ENCODE peak calls at places on chromosomes 16 and 17, in five cellular contexts. C is fibroblast of lung, B is trophoblast cell, H is SK-N-SH, X is mesendoderm. U is an unnamed sample.

GRCh38 chr16:29022196-29022595 is 37.3 kb downstream of the LAT start:
- DNase-seq in X (no peak), H (no peak), B (no peak), C (no peak), U (no peak)

GRCh38 chr17:2815781-2816185 is 19.5 kb downstream of the RAP1GAP2 start:
- DNase-seq in C (no peak), H (no peak), X (peak), B (no peak), U (no peak)

GRCh38 chr16:88405325-88406060 is 22.7 kb downstream of the ZNF469 start:
- DNase-seq in B (no peak), X (no peak), C (peak), H (peak), U (peak)

GRCh38 chr16:83200005-83200779 is 573.4 kb downstream of the CDH13 start:
- DNase-seq in C (no peak), X (peak), B (no peak), H (no peak), U (peak)

GRCh38 chr16:27253526-27253930 is 15.0 kb downstream of the NSMCE1 start:
- DNase-seq in H (no peak), B (no peak), C (peak), X (no peak), U (peak)

GRCh38 chr17:79769596-79770520 is 8.1 kb upstream of the CBX2 start:
- DNase-seq in X (no peak), B (no peak), C (no peak), H (no peak), U (no peak)

GRCh38 chr17:40364121-40364861 is at the start of gene GJD3:
- DNase-seq in C (peak), B (no peak), X (no peak), H (peak), U (no peak)

GRCh38 chr17:49125449-49125848 is 7.1 kb upstream of the B4GALNT2 start:
- DNase-seq in B (no peak), C (no peak), X (no peak), H (no peak), U (no peak)

GRCh38 chr16:9406039-9406438 is 314.6 kb downstream of the HAPSTR1 start:
- DNase-seq in X (no peak), B (no peak), C (no peak), H (no peak), U (no peak)

GRCh38 chr16:87723224-87723619 is 42.6 kb downstream of the KLHDC4 start:
- DNase-seq in H (peak), B (peak), C (peak), X (no peak), U (peak)

GRCh38 chr17:52148969-52149351 is 9.6 kb downstream of the CA10 start:
- DNase-seq in B (no peak), C (no peak), H (no peak), X (no peak), U (no peak)

GRCh38 chr16:85782476-85782875 is 16.9 kb downstream of the EMC8 start:
- DNase-seq in C (peak), X (no peak), H (no peak), B (no peak), U (peak)

GRCh38 chr17:63446218-63446980 is at the start of gene CYB561:
- DNase-seq in H (peak), C (peak), B (peak), X (peak), U (peak)

GRCh38 chr17:45132302-45132568 is at the start of gene PLCD3:
- DNase-seq in H (no peak), C (no peak), X (no peak), B (no peak), U (no peak)

GRCh38 chr16:47694543-47694942 is 233.4 kb downstream of the PHKB start:
- DNase-seq in H (no peak), C (no peak), B (no peak), X (peak), U (no peak)

GRCh38 chr16:15741207-15741871 is 91.3 kb downstream of the NDE1 start:
- DNase-seq in X (no peak), B (no peak), H (no peak), C (no peak), U (no peak)

GRCh38 chr16:20004931-20005330 is 68.8 kb downstream of the GPR139 start:
- DNase-seq in X (peak), B (no peak), H (no peak), C (no peak), U (no peak)

GRCh38 chr17:49224198-49224996 is 6.2 kb downstream of the PHOSPHO1 start:
- DNase-seq in H (peak), C (no peak), B (no peak), X (peak), U (no peak)

GRCh38 chr16:48101069-48101674 is 54.6 kb downstream of the ABCC12 start:
- DNase-seq in C (no peak), H (no peak), X (no peak), B (no peak), U (no peak)

GRCh38 chr17:56441331-56441730 is 152.2 kb upstream of the NOG start:
- DNase-seq in C (peak), X (peak), H (no peak), B (no peak), U (peak)

GRCh38 chr17:72666519-72666874 is 426.0 kb downstream of the SLC39A11 start:
- DNase-seq in H (no peak), X (no peak), C (peak), B (no peak), U (peak)

GRCh38 chr16:48950184-48950583 is 331.5 kb downstream of the CBLN1 start:
- DNase-seq in B (no peak), X (no peak), H (no peak), C (no peak), U (no peak)

GRCh38 chr16:31200821-31201510 is 1.6 kb downstream of the PYCARD start:
- DNase-seq in C (peak), X (peak), B (peak), H (no peak), U (peak)

GRCh38 chr17:69246726-69247375 is 18.2 kb upstream of the ABCA10 start:
- DNase-seq in C (peak), B (peak), H (peak), X (peak), U (peak)

GRCh38 chr16:88970095-88970494 is 6.9 kb downstream of the CBFA2T3 start:
- DNase-seq in X (no peak), H (no peak), B (no peak), C (no peak), U (no peak)

GRCh38 chr17:62819511-62820221 is 11.6 kb upstream of the MARCHF10 start:
- DNase-seq in X (peak), C (peak), B (peak), H (peak), U (peak)

GRCh38 chr16:57984443-57985203 is 13.7 kb upstream of the CNGB1 start:
- DNase-seq in B (peak), X (peak), H (peak), C (peak), U (peak)

GRCh38 chr17:19769946-19770652 is 22.0 kb upstream of the ALDH3A1 start:
- DNase-seq in H (no peak), C (no peak), B (no peak), X (no peak), U (peak)

DNA sequence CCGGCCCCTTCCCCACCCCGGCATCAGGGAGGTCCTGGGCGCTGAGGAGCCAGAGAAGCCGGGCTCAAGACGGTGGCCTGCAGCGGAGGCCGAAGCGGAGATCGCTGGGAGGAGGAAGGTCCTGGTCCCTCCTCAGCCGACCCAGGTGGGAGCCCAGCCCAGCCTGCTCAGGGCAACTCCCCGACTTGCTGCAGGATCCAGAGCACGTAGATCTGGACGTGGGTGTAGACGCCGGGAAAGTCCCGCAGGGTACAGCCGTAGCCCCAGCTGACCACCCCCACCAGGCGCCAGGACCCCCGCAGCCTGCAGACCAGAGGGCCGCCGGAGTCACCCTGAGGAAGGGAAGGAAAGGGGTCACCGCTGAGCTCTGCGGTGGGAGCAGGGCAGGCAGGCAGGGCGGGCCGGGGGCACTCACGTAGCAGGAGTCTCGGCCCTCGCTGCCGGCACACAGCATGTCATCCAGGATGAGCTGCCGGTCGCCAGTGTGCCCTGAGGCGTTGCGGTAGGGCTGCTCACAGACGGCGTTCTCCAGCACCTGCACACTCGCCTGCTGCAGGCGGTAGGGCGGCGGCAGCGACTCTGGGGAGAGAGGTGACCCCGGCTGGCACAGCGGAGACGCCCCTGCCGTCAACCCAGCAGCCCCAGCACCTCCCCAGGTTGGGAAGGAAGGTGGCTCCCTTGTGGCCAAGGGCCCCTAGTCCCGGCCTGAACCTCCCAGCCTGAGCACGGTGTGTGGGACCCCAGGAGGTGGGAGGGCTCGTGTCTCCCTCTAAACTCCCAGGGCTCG is 5.5 kb downstream of the TPSD1 start:
- DNase-seq in C (no peak), H (no peak), X (peak), B (peak), U (no peak)
- H3K4me2 ChIP-seq in C (no peak), H (no peak), X (no peak), B (no peak), U (no peak)

DNA sequence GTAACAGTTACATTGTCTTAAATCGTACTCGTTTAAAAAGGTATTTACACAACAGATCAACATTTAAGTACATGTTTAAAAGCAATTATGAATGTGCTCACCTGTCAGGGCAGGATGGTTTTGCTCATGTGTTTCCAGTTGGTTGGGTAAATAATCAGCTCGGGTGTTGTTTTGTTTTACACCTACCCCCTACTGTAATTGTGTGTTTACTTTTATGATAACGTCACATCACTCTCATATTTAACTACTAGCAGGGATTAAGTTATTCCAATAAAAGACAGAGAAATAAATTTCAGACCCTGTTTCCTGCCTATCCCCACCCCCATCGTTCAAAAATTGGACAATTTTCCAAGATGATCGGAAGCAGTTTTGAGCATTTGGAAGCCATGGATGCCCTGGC is 390.2 kb downstream of the SEC14L1 start:
- DNase-seq in X (no peak), H (no peak), C (no peak), B (no peak), U (no peak)
- H3K27ac ChIP-seq in X (no peak), H (no peak), C (no peak), B (no peak), U (no peak)

GRCh38 chr16:17224859-17225258 is 245.9 kb downstream of the XYLT1 start:
- DNase-seq in B (no peak), C (peak), H (no peak), X (no peak), U (peak)
- H3K4me2 ChIP-seq in B (no peak), C (peak), H (no peak), X (no peak), U (peak)

GRCh38 chr17:17555906-17556305 is 35.6 kb downstream of the PEMT start:
- DNase-seq in X (no peak), B (no peak), C (no peak), H (no peak), U (no peak)
- H3K27ac ChIP-seq in X (no peak), B (no peak), C (no peak), H (no peak), U (no peak)

GRCh38 chr17:67401106-67401505 is 24.0 kb downstream of the PITPNC1 start:
- DNase-seq in B (peak), C (no peak), X (no peak), H (no peak), U (no peak)

GRCh38 chr17:67401598-67402504 is 24.8 kb downstream of the PITPNC1 start:
- DNase-seq in B (peak), H (no peak), C (no peak), X (no peak), U (no peak)

GRCh38 chr17:67399676-67400075 is 22.6 kb downstream of the PITPNC1 start:
- DNase-seq in H (no peak), C (no peak), B (no peak), X (no peak), U (no peak)

GRCh38 chr17:67403065-67403464 is 26.0 kb downstream of the PITPNC1 start:
- DNase-seq in C (no peak), B (no peak), X (no peak), H (no peak), U (no peak)

DNA sequence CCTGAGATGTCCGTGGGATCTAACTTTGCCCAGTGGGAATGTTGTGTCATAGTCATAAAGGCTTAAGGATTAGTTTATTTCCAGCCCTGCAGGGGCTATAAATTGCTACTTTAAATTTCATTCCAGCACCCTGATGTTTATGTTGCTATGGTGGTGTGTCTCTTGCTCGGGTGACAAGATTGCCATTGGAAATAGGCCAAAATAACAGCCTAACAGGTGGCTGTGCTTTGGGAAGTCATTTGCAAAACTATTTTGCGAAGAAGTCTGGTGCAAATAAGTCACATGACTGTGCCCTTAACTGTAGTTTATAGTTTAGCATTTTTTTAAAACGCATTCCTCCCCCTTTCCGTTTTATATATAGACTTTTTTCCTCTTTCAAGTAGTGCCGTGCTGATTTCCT is 23.1 kb downstream of the PITPNC1 start:
- DNase-seq in B (peak), X (no peak), H (no peak), C (peak), U (no peak)
- H3K4me2 ChIP-seq in B (no peak), X (no peak), H (no peak), C (no peak), U (no peak)

GRCh38 chr16:67934306-67935095 is 2.1 kb downstream of the PSMB10 start:
- DNase-seq in X (no peak), C (no peak), H (peak), B (no peak), U (no peak)
- H3K27ac ChIP-seq in X (no peak), C (peak), H (peak), B (no peak), U (no peak)

DNA sequence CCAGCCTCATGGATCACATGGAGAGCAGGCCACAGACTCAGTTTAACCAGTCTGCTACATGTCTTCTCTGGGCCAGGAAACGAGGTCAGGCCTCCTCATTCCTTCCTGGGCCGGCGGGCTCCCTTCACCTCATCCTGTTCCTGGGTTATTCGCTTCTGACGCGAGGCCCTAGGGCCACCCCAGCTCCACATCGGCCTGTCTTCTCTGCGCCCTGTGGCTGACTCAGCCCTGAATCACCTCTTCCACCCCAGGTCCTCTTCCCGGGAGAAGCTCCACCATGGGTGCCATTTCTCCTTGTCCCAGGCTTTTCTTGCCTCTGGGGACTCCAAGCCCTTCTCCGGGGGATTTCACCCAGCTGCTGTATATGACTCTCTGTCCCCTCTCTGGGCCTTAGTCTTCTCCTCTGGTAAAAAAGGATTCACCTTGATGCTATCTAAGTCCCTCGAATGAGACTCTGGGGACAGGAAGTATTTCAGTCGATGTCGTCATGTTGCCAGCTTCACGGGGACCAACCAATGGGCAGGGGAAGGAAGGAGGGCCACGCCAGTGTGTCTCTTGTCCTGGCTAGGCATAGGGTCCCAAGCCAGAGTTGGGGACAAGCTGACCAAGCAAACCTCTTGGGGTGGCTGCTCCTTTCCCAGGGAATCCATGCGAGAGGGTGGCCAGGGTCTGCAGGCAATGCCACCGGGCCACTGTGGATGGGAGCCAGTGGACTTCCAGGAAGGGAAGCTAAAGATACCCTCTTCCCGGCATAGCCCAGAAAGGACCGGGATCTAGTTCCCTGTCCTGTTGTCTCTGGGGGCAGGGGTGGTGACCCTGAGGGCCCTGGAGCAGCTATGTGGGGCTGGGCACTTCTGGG is 58.7 kb downstream of the SOCS3 start:
- DNase-seq in C (no peak), B (no peak), H (no peak), X (no peak), U (peak)
- H3K4me2 ChIP-seq in C (no peak), B (no peak), H (no peak), X (no peak), U (no peak)

U was measured in GM23248.